ENCODE peak calls at places on chromosomes 5 and 9, in four cellular contexts. A, W, D and U are unnamed samples.

GRCh38 chr5:151095341-151096000 is 14.6 kb upstream of the TNIP1 start:
- DNase-seq in D (peak; percentile 58), W (no peak), A (peak; percentile 63), U (no peak)

GRCh38 chr5:19240150-19240549 is 747.9 kb downstream of the CDH18 start:
- DNase-seq in A (peak; percentile 56), W (no peak), D (peak; percentile 53), U (no peak)

GRCh38 chr9:20297646-20298084 is 324.6 kb downstream of the MLLT3 start:
- DNase-seq in A (no peak), W (no peak), D (no peak), U (no peak)

GRCh38 chr5:74765201-74765600 is 1.7 kb downstream of the GFM2 start:
- DNase-seq in W (no peak), A (peak; percentile 39), D (no peak), U (peak; percentile 4)

GRCh38 chr5:126002222-126002897 is 420.8 kb upstream of the GRAMD2B start:
- DNase-seq in W (no peak), D (no peak), A (no peak), U (no peak)

GRCh38 chr9:91483189-91483691 is 59.6 kb upstream of the NFIL3 start:
- DNase-seq in D (no peak), W (no peak), A (no peak), U (no peak)

GRCh38 chr9:17004500-17004899 is 130.3 kb upstream of the CNTLN start:
- DNase-seq in D (peak; percentile 37), A (peak; percentile 3), W (no peak), U (no peak)

GRCh38 chr9:68802525-68803015 is 97.5 kb downstream of the PIP5K1B start:
- DNase-seq in W (no peak), D (no peak), A (no peak), U (peak; percentile 74)

GRCh38 chr9:123073991-123074422 is 40.5 kb downstream of the GPR21 start:
- DNase-seq in A (no peak), W (no peak), D (no peak), U (no peak)

GRCh38 chr5:106637275-106637674 is 1033.5 kb downstream of the EFNA5 start:
- DNase-seq in W (no peak), D (no peak), A (no peak), U (no peak)

GRCh38 chr9:68522126-68522525 is 18.6 kb downstream of the TMEM252 start:
- DNase-seq in D (no peak), W (no peak), A (no peak), U (no peak)

GRCh38 chr9:134554750-134555655 is 86.6 kb upstream of the COL5A1 start:
- DNase-seq in D (peak; percentile 94), W (no peak), A (no peak), U (no peak)

GRCh38 chr5:58458851-58459275 is 1.0 kb downstream of the PLK2 start:
- DNase-seq in W (no peak), A (no peak), D (peak; percentile 17), U (no peak)

GRCh38 chr5:9431496-9432258 is 114.2 kb downstream of the SEMA5A start:
- DNase-seq in W (no peak), A (no peak), D (no peak), U (no peak)

GRCh38 chr9:127570533-127571111 is 41.5 kb upstream of the STXBP1 start:
- DNase-seq in W (no peak), D (peak; percentile 85), A (peak; percentile 49), U (no peak)

GRCh38 chr5:127875235-127876021 is 172.2 kb downstream of the CCDC192 start:
- DNase-seq in D (peak; percentile 76), W (peak; percentile 41), A (peak; percentile 96), U (peak; percentile 66)

GRCh38 chr5:143174714-143175398 is 228.6 kb downstream of the NR3C1 start:
- DNase-seq in A (no peak), W (no peak), D (peak; percentile 78), U (no peak)